ENCODE peak calls at places on chromosomes 7 and 10, in four cellular contexts. R is NCI-H2107; Z is naive thymus-derived CD8-positive, alpha-beta T cell; A is non-pigmented ciliary epithelial cell. X is an unnamed sample.

GRCh38 chr10:44848211-44848610 is 62.9 kb upstream of the TMEM72 start:
- DNase-seq in R (no peak), Z (no peak), A (no peak), X (no peak)

GRCh38 chr10:25758041-25758457 is 176.0 kb upstream of the MYO3A start:
- DNase-seq in R (peak), Z (no peak), A (no peak), X (no peak)

GRCh38 chr10:72719941-72720592 is 28.1 kb downstream of the MCU start:
- DNase-seq in R (no peak), Z (no peak), A (no peak), X (no peak)

GRCh38 chr7:144786079-144786478 is 49.8 kb downstream of the TPK1 start:
- DNase-seq in R (no peak), Z (no peak), A (no peak), X (no peak)

GRCh38 chr10:123139521-123140163 is 3.9 kb downstream of the HMX3 start:
- DNase-seq in R (no peak), Z (no peak), A (no peak), X (no peak)

GRCh38 chr7:12641196-12641595 is 46.2 kb upstream of the ARL4A start:
- DNase-seq in R (no peak), Z (no peak), A (no peak), X (no peak)

GRCh38 chr7:40887099-40887498 is 752.3 kb downstream of the SUGCT start:
- DNase-seq in R (no peak), Z (no peak), A (peak), X (no peak)

GRCh38 chr7:78226059-78226658 is 427.6 kb downstream of the PHTF2 start:
- DNase-seq in R (peak), Z (no peak), A (no peak), X (no peak)

GRCh38 chr7:155460926-155461613 is 3.1 kb downstream of the EN2 start:
- DNase-seq in R (no peak), Z (no peak), A (no peak), X (no peak)

GRCh38 chr10:11058965-11059364 is 41.3 kb downstream of the CELF2 start:
- DNase-seq in R (no peak), Z (no peak), A (peak), X (no peak)

GRCh38 chr7:73423519-73424485 is 9.8 kb upstream of the FZD9 start:
- DNase-seq in R (no peak), Z (no peak), A (no peak), X (no peak)

GRCh38 chr7:26193432-26194206 is 6.9 kb downstream of the HNRNPA2B1 start:
- DNase-seq in R (no peak), Z (no peak), A (no peak), X (no peak)

GRCh38 chr7:75565129-75565528 is 73.0 kb downstream of the SPDYE5 start:
- DNase-seq in R (no peak), Z (no peak), A (peak), X (peak)

GRCh38 chr7:149144996-149145850 is 2.0 kb upstream of the ZNF398 start:
- DNase-seq in R (no peak), Z (no peak), A (no peak), X (no peak)

GRCh38 chr7:1033546-1034145 is 10.7 kb upstream of the GPR146 start:
- DNase-seq in R (no peak), Z (peak), A (no peak), X (no peak)

GRCh38 chr7:36299882-36300341 is 89.8 kb upstream of the ANLN start:
- DNase-seq in R (no peak), Z (no peak), A (no peak), X (no peak)

GRCh38 chr10:13670311-13670710 is 83.5 kb downstream of the PRPF18 start:
- DNase-seq in R (no peak), Z (no peak), A (no peak), X (no peak)

GRCh38 chr10:48251525-48252353 is 22.8 kb downstream of the FRMPD2 start:
- DNase-seq in R (no peak), Z (no peak), A (no peak), X (no peak)

GRCh38 chr7:124152859-124153692 is 120.2 kb upstream of the TMEM229A start:
- DNase-seq in R (no peak), Z (no peak), A (peak), X (no peak)

GRCh38 chr7:95611224-95611623 is 14.9 kb upstream of the PDK4 start:
- DNase-seq in R (no peak), Z (no peak), A (no peak), X (no peak)

GRCh38 chr7:45575501-45576248 is 1.5 kb downstream of the ADCY1 start:
- DNase-seq in R (no peak), Z (no peak), A (no peak), X (no peak)

GRCh38 chr7:56079450-56080185 is 13.1 kb downstream of the PHKG1 start:
- DNase-seq in R (peak), Z (no peak), A (no peak), X (no peak)

GRCh38 chr10:29379208-29379607 is 90.3 kb downstream of the LYZL1 start:
- DNase-seq in R (no peak), Z (no peak), A (no peak), X (no peak)

GRCh38 chr7:7330997-7331396 is 148.7 kb downstream of the C1GALT1 start:
- DNase-seq in R (no peak), Z (no peak), A (no peak), X (no peak)

GRCh38 chr7:30430300-30430699 is 48.3 kb downstream of the NOD1 start:
- DNase-seq in R (peak), Z (no peak), A (no peak), X (no peak)

GRCh38 chr10:129929343-129930297 is 34.5 kb downstream of the EBF3 start:
- DNase-seq in R (no peak), Z (no peak), A (no peak), X (no peak)

GRCh38 chr10:16986406-16987128 is 143.0 kb downstream of the CUBN start:
- DNase-seq in R (no peak), Z (no peak), A (no peak), X (no peak)

GRCh38 chr10:61825617-61826016 is 75.9 kb upstream of the ARID5B start:
- DNase-seq in R (no peak), Z (no peak), A (no peak), X (no peak)

GRCh38 chr10:100485336-100485735 is 22.5 kb downstream of the WNT8B start:
- DNase-seq in R (no peak), Z (no peak), A (no peak), X (no peak)

GRCh38 chr7:127486654-127487053 is 94.1 kb upstream of the ZNF800 start:
- DNase-seq in R (no peak), Z (no peak), A (no peak), X (no peak)

GRCh38 chr10:101580486-101581399 is 7.3 kb downstream of the POLL start:
- DNase-seq in R (no peak), Z (no peak), A (no peak), X (no peak)